ENCODE peak calls at places on chromosomes 3 and 15, in seven cellular contexts. F is neural progenitor cell, W is BJ, D is sigmoid colon, A is spleen, J is thoracic aorta, P is body of pancreas. M is an unnamed sample.
A peak's percentile ranks its signal among the peaks of the same experiment; 100 is the strongest.

GRCh38 chr3:43349759-43350158 is 63.4 kb downstream of the SNRK start:
- DNase-seq in F (no peak), W (no peak), D (no peak), A (no peak), J (no peak), P (no peak), M (no peak)

GRCh38 chr15:31264534-31265089 is 62.0 kb upstream of the KLF13 start:
- DNase-seq in F (peak; percentile 1), W (no peak), D (no peak), A (no peak), J (no peak), P (no peak), M (no peak)

GRCh38 chr3:8450618-8451017 is 51.0 kb upstream of the LMCD1 start:
- DNase-seq in F (peak; percentile 19), W (no peak), D (no peak), A (no peak), J (no peak), P (no peak), M (no peak)

GRCh38 chr3:157475921-157476395 is 27.3 kb downstream of the VEPH1 start:
- DNase-seq in F (no peak), W (peak; percentile 59), D (no peak), A (no peak), J (no peak), P (no peak), M (peak; percentile 61)

GRCh38 chr15:80691575-80691974 is 3.5 kb upstream of the ABHD17C start:
- DNase-seq in F (no peak), W (no peak), D (no peak), A (no peak), J (no peak), P (no peak), M (no peak)

GRCh38 chr3:143847787-143848631 is at the start of gene SLC9A9:
- DNase-seq in F (peak; percentile 37), W (peak; percentile 51), D (no peak), A (peak; percentile 78), J (no peak), P (peak; percentile 32), M (peak; percentile 48)

GRCh38 chr15:69813881-69814280 is 283.8 kb downstream of the TLE3 start:
- DNase-seq in F (no peak), W (no peak), D (no peak), A (no peak), J (no peak), P (no peak), M (no peak)

GRCh38 chr3:42166214-42166613 is 75.1 kb downstream of the TRAK1 start:
- DNase-seq in F (no peak), W (no peak), D (peak; percentile 40), A (no peak), J (no peak), P (no peak), M (no peak)

GRCh38 chr15:85504739-85505676 is 124.6 kb downstream of the AKAP13 start:
- DNase-seq in F (peak; percentile 66), W (no peak), D (no peak), A (no peak), J (no peak), P (peak; percentile 68), M (peak; percentile 24)

GRCh38 chr3:5411786-5412185 is 224.3 kb downstream of the EDEM1 start:
- DNase-seq in F (no peak), W (no peak), D (no peak), A (no peak), J (no peak), P (no peak), M (no peak)

GRCh38 chr3:130457681-130458080 is 59.3 kb upstream of the COL6A6 start:
- DNase-seq in F (no peak), W (no peak), D (no peak), A (no peak), J (no peak), P (no peak), M (no peak)

GRCh38 chr15:74399511-74400312 is 32.3 kb upstream of the CYP11A1 start:
- DNase-seq in F (no peak), W (no peak), D (no peak), A (peak; percentile 86), J (no peak), P (no peak), M (peak; percentile 66)

GRCh38 chr15:89215627-89216026 is 5.8 kb downstream of the RLBP1 start:
- DNase-seq in F (no peak), W (no peak), D (no peak), A (no peak), J (no peak), P (no peak), M (no peak)

GRCh38 chr3:159480046-159480445 is 508.6 kb upstream of the IL12A start:
- DNase-seq in F (no peak), W (no peak), D (no peak), A (no peak), J (no peak), P (no peak), M (no peak)

GRCh38 chr3:170077406-170077805 is 39.6 kb downstream of the GPR160 start:
- DNase-seq in F (peak; percentile 9), W (no peak), D (no peak), A (no peak), J (no peak), P (no peak), M (no peak)

GRCh38 chr15:67090297-67091072 is 25.1 kb downstream of the SMAD3 start:
- DNase-seq in F (no peak), W (no peak), D (no peak), A (no peak), J (no peak), P (no peak), M (no peak)

GRCh38 chr15:67092726-67093125 is 27.3 kb downstream of the SMAD3 start:
- DNase-seq in F (no peak), W (no peak), D (no peak), A (no peak), J (no peak), P (no peak), M (no peak)

GRCh38 chr15:67093146-67093874 is 27.9 kb downstream of the SMAD3 start:
- DNase-seq in F (no peak), W (no peak), D (no peak), A (peak; percentile 91), J (no peak), P (peak; percentile 67), M (no peak)

GRCh38 chr15:67091073-67091965 is 25.9 kb downstream of the SMAD3 start:
- DNase-seq in F (no peak), W (no peak), D (peak; percentile 79), A (peak; percentile 86), J (no peak), P (peak; percentile 80), M (peak; percentile 66)

DNA sequence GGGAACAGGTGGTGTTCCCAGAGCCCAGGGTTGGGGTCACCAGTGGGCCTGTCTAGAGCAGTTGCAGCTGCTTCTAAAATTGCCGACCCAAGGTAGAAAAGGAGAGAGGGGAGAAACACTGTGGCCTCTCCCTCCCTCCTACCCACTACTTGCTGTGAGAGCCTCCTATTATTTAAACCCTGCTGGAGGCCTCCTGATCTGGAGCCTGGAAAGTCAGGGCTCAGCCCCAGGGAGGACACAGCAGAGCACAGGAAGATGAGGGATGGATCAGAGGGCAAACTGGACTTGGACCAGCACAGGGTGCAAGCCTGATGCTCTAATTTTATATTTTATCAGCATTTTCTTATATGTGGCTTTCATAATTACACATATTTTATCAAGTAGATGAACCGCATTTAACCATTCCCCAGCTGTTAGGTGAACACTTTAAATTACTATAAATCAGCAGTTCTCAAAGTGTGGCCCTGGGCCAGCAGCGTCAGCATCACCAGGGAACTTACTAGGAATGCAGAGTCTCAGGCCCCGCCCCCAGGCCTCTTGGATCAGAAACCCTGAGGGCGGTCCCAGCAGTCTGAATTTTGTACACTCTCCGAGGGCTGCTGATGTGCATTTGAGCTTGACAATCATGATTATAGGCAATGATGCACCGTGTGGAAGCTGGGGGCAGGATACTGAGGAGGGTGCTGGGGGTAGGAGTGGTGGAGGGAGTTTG is 26.7 kb downstream of the SMAD3 start:
- DNase-seq in F (peak; percentile 50), W (no peak), D (no peak), A (no peak), J (no peak), P (no peak), M (no peak)
- H3K4me3 ChIP-seq in F (peak overlapping the region; percentile 7), W (no peak overlapping the region), D (no peak overlapping the region), A (no peak overlapping the region), J (no peak overlapping the region), P (no peak overlapping the region), M (no peak overlapping the region)

DNA sequence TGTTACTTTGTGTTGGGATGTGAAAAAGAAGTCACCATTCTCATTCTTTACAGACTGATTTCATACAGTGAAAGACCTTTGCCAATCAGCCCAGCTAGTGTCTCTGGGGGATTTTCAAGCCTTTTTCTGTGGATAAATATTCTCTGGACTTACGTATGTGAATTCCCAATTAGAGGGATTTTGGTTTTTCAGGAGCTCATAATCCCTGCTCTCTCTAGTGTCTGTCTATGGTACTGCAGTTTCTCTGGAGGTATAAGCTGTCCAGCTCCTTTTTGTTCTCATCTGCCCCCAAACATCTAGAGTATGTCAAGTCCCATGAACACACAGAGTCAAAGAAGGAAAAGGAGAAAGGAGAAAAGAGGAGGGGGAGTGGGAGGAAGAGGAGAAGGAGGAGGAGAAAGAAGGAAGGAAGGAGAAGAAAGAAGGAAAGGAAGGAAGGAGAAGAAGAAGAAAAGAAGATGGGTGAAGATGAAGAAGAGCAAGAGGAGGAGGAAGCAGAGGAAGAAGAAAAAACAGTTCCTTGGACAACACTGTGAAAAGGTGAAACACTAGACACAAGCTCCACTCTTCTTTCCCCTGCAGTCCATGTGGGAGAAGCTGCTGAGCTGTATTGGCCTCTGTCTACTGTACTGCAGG is 218.6 kb downstream of the GREM1 start:
- DNase-seq in F (no peak), W (no peak), D (no peak), A (no peak), J (no peak), P (peak; percentile 9), M (no peak)
- H3K4me3 ChIP-seq in F (no peak overlapping the region), W (no peak overlapping the region), D (no peak overlapping the region), A (no peak overlapping the region), J (no peak overlapping the region), P (no peak overlapping the region), M (no peak overlapping the region)

GRCh38 chr15:77723756-77724155 is 91.0 kb upstream of the LINGO1 start:
- DNase-seq in F (no peak), W (no peak), D (no peak), A (no peak), J (no peak), P (no peak), M (no peak)
- H3K4me3 ChIP-seq in F (no peak overlapping the region), W (no peak overlapping the region), D (no peak overlapping the region), A (no peak overlapping the region), J (no peak overlapping the region), P (no peak overlapping the region), M (no peak overlapping the region)

GRCh38 chr3:115086379-115086778 is 60.7 kb downstream of the ZBTB20 start:
- DNase-seq in F (no peak), W (no peak), D (no peak), A (no peak), J (no peak), P (no peak), M (no peak)
- H3K4me3 ChIP-seq in F (no peak overlapping the region), W (no peak overlapping the region), D (no peak overlapping the region), A (no peak overlapping the region), J (no peak overlapping the region), P (no peak overlapping the region), M (no peak overlapping the region)

DNA sequence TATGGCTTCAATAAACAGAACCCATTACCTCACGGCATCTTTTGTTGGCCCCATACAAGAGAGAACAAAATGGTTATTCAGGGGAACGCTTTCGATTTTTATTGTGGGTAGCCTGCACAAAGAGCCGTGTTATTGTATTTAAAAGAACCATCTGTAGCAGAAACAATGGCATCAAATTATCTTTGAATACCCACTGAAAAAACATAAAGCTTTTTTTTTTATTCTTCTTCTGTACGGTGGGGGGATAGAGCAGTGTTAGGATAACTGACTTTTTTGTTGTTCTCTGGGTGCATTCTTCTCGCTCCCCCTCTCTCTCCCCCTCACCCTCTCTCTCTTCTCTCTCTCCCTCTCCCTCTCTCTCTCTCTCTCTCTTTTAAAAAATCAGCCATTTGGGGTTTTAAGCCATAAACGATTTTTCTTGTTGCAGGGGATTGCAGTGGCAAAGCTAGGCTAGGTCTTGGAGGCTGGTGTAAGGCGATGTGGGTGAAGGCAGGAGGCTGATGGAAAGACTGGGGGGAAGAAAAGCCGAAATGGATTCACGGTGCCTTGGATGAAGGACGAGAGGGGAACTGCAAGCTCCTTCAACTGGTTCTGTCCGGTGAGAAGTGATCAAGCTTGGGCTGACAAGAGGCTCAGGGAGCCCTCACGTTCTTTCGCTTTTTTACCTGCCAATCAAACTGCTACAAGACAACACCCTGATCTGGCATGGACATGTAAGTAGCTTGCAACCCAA is 12.4 kb upstream of the SOX2 start:
- DNase-seq in F (peak; percentile 78), W (no peak), D (no peak), A (no peak), J (no peak), P (no peak), M (no peak)
- H3K4me3 ChIP-seq in F (peak overlapping the region; percentile 45), W (no peak overlapping the region), D (no peak overlapping the region), A (no peak overlapping the region), J (no peak overlapping the region), P (no peak overlapping the region), M (no peak overlapping the region)

M was measured in skeletal muscle cell.